ENCODE peak calls at places on chromosomes 4 and X, in ten cellular contexts. B is psoas muscle; V is left lung; U is CD8-positive, alpha-beta memory T cell; A is A673; M is upper lobe of right lung; G is cardiac muscle cell; I is neural progenitor cell; N is IMR-90; S is brain microvascular endothelial cell. C is an unnamed sample. For H3K27me3, the result is how much of the 10 kb centered on the place peaks cover.

GRCh38 chrX:22950278-22951266 is 49.2 kb upstream of the DDX53 start:
- DNase-seq in G (no peak), V (peak), U (no peak), M (no peak), B (no peak), I (no peak), A (peak), S (peak), N (peak), C (no peak)

GRCh38 chrX:85243761-85244410 is at the start of the genes SATL1 and ZNF711:
- DNase-seq in N (peak), B (peak), I (peak), U (no peak), G (peak), S (peak), V (peak), A (peak), M (peak), C (peak)

GRCh38 chr4:150363721-150364688 is 217.9 kb upstream of the MAB21L2 start:
- DNase-seq in S (no peak), M (no peak), B (no peak), G (no peak), U (no peak), N (no peak), V (no peak), I (no peak), A (no peak), C (no peak)

GRCh38 chr4:16663722-16664121 is 234.7 kb downstream of the LDB2 start:
- DNase-seq in U (no peak), G (no peak), M (no peak), B (no peak), S (no peak), I (no peak), A (peak), V (no peak), N (no peak), C (no peak)

GRCh38 chrX:20857746-20858145 is 516.5 kb upstream of the CNKSR2 start:
- DNase-seq in A (peak), N (no peak), U (no peak), S (no peak), I (peak), G (no peak), V (no peak), M (no peak), B (no peak), C (no peak)

GRCh38 chrX:117517994-117518393 is 598.6 kb downstream of the KLHL13 start:
- DNase-seq in I (no peak), U (no peak), G (no peak), A (no peak), V (no peak), S (no peak), B (no peak), M (no peak), N (no peak), C (no peak)

GRCh38 chr4:3868146-3868840 is 102.1 kb downstream of the ADRA2C start:
- DNase-seq in V (no peak), U (no peak), M (peak), S (peak), N (peak), B (no peak), I (peak), G (peak), A (no peak), C (no peak)

GRCh38 chrX:41730101-41730500 is 6.1 kb downstream of the GPR82 start:
- DNase-seq in N (peak), G (no peak), A (no peak), S (no peak), U (no peak), I (no peak), B (no peak), V (no peak), M (no peak), C (no peak)

GRCh38 chr4:3188118-3188517 is 60.8 kb upstream of the MSANTD1 start:
- DNase-seq in S (no peak), M (no peak), N (no peak), V (no peak), G (no peak), U (no peak), A (no peak), B (no peak), I (no peak), C (no peak)

GRCh38 chr4:38128478-38129451 is 168.6 kb downstream of the PTTG2 start:
- DNase-seq in G (no peak), I (peak), U (peak), B (no peak), S (no peak), N (peak), M (no peak), A (no peak), V (no peak), C (peak)

GRCh38 chr4:138967313-138967712 is 48.3 kb upstream of the NOCT start:
- DNase-seq in I (no peak), M (no peak), A (no peak), V (no peak), B (no peak), N (no peak), S (no peak), G (no peak), U (no peak), C (no peak)

GRCh38 chr4:55358668-55359067 is 12.6 kb downstream of the SRD5A3 start:
- DNase-seq in I (no peak), G (no peak), V (no peak), B (no peak), U (no peak), N (peak), A (peak), M (no peak), S (peak), C (no peak)

GRCh38 chr4:1177274-1178141 is 5.1 kb upstream of the SPON2 start:
- DNase-seq in G (no peak), V (no peak), I (no peak), U (peak), N (no peak), B (peak), A (no peak), S (no peak), M (no peak), C (no peak)

GRCh38 chrX:2610246-2611170 is 80.6 kb upstream of the CD99 start:
- DNase-seq in G (no peak), S (no peak), M (no peak), V (no peak), B (no peak), U (no peak), I (no peak), N (peak), A (no peak), C (no peak)

GRCh38 chr4:173171098-173171497 is 2.5 kb downstream of the GALNT7 start:
- DNase-seq in I (peak), U (no peak), S (no peak), V (no peak), M (no peak), N (peak), G (peak), A (peak), B (no peak), C (no peak)

GRCh38 chrX:20382082-20382481 is 115.4 kb upstream of the RPS6KA3 start:
- DNase-seq in S (no peak), V (no peak), I (no peak), U (no peak), M (no peak), N (no peak), A (no peak), G (no peak), B (no peak), C (no peak)

GRCh38 chr4:38055566-38055965 is 95.4 kb downstream of the PTTG2 start:
- DNase-seq in A (no peak), V (no peak), S (no peak), N (no peak), M (no peak), B (no peak), I (no peak), G (no peak), U (no peak), C (no peak)

GRCh38 chr4:25184056-25184455 is 23.8 kb upstream of the SEPSECS start:
- DNase-seq in U (no peak), V (no peak), A (no peak), B (no peak), M (no peak), S (no peak), I (no peak), G (no peak), N (no peak), C (no peak)

GRCh38 chr4:186840771-186841301 is 117.2 kb upstream of the FAT1 start:
- DNase-seq in G (no peak), B (peak), V (no peak), A (no peak), S (no peak), I (no peak), M (no peak), U (no peak), N (no peak), C (no peak)

GRCh38 chrX:84336646-84337045 is 148.6 kb upstream of the RPS6KA6 start:
- DNase-seq in M (no peak), B (no peak), A (no peak), I (no peak), V (no peak), S (no peak), G (no peak), U (no peak), N (peak), C (no peak)

DNA sequence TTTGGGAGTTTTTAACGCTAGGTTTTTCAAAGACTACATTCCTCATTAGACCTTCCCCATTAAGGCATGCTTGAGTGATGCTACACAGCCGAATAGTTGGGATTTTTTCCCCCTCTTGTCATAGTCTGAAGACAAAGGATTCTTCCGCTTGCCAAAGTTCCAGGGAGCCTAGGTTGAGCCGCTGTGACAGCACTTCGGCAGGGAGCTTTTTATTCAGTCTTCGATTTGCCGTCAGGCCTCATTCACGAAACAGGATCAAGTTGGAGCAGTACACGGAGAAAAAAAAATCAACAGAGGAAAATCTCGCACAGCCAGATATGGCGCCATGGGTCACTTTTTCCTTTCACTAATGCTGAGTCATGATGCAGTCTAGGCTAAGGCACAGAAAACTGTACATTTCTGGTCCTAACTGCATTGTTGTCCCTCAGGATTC is 24.3 kb downstream of the SHROOM3 start:
- DNase-seq in M (no peak), U (no peak), A (peak), G (peak), S (peak), N (peak), I (peak), V (no peak), B (no peak), C (no peak)
- H3K4me3 ChIP-seq in M (no peak), U (no peak), A (no peak), G (no peak), S (no peak), N (no peak), I (peak), V (no peak), B (no peak), C (no peak)

GRCh38 chrX:114584983-114585842 is 1.3 kb downstream of the HTR2C start:
- DNase-seq in V (no peak), I (peak), G (no peak), U (no peak), N (no peak), S (no peak), A (no peak), B (no peak), M (no peak), C (no peak)

GRCh38 chrX:114582264-114582632 is 1.6 kb upstream of the HTR2C start:
- DNase-seq in N (no peak), M (no peak), U (no peak), S (no peak), V (no peak), I (peak), A (no peak), G (no peak), B (no peak), C (no peak)

GRCh38 chrX:114583646-114584433 is at the start of gene HTR2C:
- DNase-seq in S (no peak), I (peak), G (no peak), U (no peak), A (no peak), V (no peak), N (no peak), B (no peak), M (no peak), C (no peak)

GRCh38 chrX:114582698-114583395 is 1.0 kb upstream of the HTR2C start:
- DNase-seq in A (no peak), G (peak), I (peak), V (no peak), U (no peak), B (no peak), N (no peak), S (no peak), M (no peak), C (no peak)

GRCh38 chrX:114584434-114584943 is 603 bp downstream of the HTR2C start:
- DNase-seq in I (peak), S (no peak), A (no peak), M (no peak), V (no peak), U (no peak), G (peak), B (no peak), N (no peak), C (no peak)
- H3K27me3 ChIP-seq in I (half or more), S (under half), A (half or more), M (under half), V (half or more), U (under half), G (half or more), B (half or more), N (under half), C (under half)

GRCh38 chr4:76208005-76208765 is 5.4 kb downstream of the SCARB2 start:
- DNase-seq in M (peak), I (no peak), S (peak), B (peak), A (peak), V (peak), G (no peak), N (peak), U (no peak), C (no peak)
- H3K4me3 ChIP-seq in M (peak), I (no peak), S (peak), B (peak), A (no peak), V (no peak), G (no peak), N (peak), U (no peak), C (no peak)

DNA sequence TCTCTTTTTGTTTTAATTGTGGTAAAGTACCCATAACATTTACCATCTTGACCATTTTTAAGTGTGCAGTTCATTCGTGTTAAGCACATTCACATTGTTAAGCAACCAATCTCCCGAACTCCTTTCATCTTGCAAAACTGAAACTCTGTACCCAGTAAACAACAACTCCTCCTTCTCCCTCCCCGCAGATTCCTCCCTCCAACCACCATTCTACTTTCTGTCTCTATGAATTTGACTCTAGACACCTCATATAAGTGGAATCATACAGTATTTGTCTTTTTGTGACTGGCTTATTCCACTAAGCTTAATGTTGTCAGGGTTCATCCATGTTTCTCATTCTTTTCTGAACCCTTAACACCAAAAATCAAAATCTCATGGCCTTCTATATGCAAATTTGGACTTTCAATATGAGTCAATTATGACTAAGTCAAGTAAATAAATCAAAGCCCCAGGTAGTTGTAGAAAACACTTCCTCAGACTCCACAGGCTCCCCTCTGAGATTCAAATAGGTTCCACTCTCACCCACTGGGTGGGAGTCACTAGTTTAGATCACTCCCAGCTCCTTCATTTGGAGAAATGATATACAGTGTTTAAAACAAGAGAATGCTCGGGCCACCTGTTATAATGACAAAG is 9.8 kb upstream of the RTL5 start:
- DNase-seq in V (no peak), S (no peak), G (no peak), B (no peak), A (no peak), U (no peak), I (no peak), M (no peak), N (no peak), C (no peak)
- H3K27me3 ChIP-seq in V (under half), S (under half), G (under half), B (under half), A (under half), U (under half), I (under half), M (under half), N (half or more), C (under half)

GRCh38 chr4:110865611-110866254 is 242.9 kb upstream of the PITX2 start:
- DNase-seq in M (no peak), U (no peak), G (no peak), A (peak), N (peak), V (no peak), S (peak), B (no peak), I (no peak), C (no peak)

GRCh38 chr4:110860125-110860524 is 237.2 kb upstream of the PITX2 start:
- DNase-seq in G (no peak), M (no peak), A (no peak), B (no peak), I (no peak), N (no peak), S (no peak), V (no peak), U (no peak), C (no peak)

GRCh38 chr4:110860901-110861300 is 238.0 kb upstream of the PITX2 start:
- DNase-seq in G (no peak), V (no peak), S (no peak), A (no peak), U (no peak), N (no peak), I (no peak), B (no peak), M (no peak), C (no peak)
- H3K4me3 ChIP-seq in G (no peak), V (no peak), S (no peak), A (no peak), U (no peak), N (no peak), I (no peak), B (no peak), M (no peak), C (no peak)

GRCh38 chrX:119069762-119070161 is 3.0 kb upstream of the CT47C1 start:
- DNase-seq in N (no peak), S (no peak), I (no peak), B (no peak), G (no peak), A (no peak), M (no peak), U (no peak), V (no peak), C (no peak)

GRCh38 chrX:119073200-119073905 is 560 bp downstream of the CT47C1 start:
- DNase-seq in B (no peak), N (no peak), S (no peak), A (no peak), G (no peak), M (no peak), U (no peak), I (no peak), V (no peak), C (no peak)

GRCh38 chrX:119069128-119069527 is 3.7 kb upstream of the CT47C1 start:
- DNase-seq in I (no peak), M (no peak), S (no peak), U (no peak), V (no peak), B (no peak), N (no peak), G (no peak), A (no peak), C (no peak)

GRCh38 chrX:119072771-119073170 is at the start of gene CT47C1:
- DNase-seq in M (no peak), G (no peak), N (no peak), B (no peak), U (no peak), I (no peak), V (no peak), S (no peak), A (peak), C (no peak)

GRCh38 chrX:119071381-119071780 is 1.4 kb upstream of the CT47C1 start:
- DNase-seq in N (no peak), A (no peak), G (no peak), B (no peak), U (no peak), V (no peak), I (no peak), M (no peak), S (no peak), C (no peak)
- H3K27me3 ChIP-seq in N (under half), A (under half), G (under half), B (under half), U (under half), V (under half), I (under half), M (under half), S (under half), C (under half)

DNA sequence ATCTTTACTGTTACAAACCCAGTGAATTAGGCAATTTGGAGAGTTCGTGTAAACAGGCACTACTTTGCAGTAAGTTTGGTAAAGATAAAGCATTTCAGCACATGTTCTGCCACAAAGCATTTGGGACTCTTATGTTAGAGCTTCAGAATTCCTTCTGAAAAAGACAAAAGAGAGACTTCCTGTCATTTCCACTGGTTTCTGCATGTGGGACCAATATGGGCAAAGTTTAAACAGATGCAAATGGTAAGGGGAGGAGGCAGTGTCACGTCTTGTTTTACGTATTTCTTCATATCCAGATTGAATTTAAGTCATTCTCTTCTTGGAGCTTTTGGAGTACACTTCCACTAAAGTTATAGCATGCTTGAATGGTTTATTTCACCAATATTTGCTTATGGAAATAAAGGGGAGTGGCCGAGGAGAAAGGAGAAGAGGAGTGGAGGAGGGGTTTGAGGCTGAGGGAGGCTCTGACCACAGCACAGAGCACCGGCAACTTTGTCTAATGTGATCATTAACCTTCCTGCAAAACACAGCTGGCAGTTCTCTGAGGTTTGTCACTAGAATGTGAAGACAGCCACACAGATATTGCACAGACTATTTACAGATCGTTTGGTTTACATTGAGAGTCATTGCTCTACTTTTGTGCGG is at the start of gene APELA:
- DNase-seq in G (peak), S (no peak), A (peak), V (no peak), N (no peak), I (peak), M (no peak), U (no peak), B (no peak), C (no peak)
- H3K4me3 ChIP-seq in G (peak), S (no peak), A (peak), V (no peak), N (no peak), I (peak), M (no peak), U (no peak), B (no peak), C (no peak)